ENCODE peak calls at places on chromosomes 13 and 19, in six cellular contexts. G is GM23338, A is GM23248, D is neural progenitor cell, I is OCI-LY7, F is HCT116. C is an unnamed sample.

GRCh38 chr13:88623150-88623549 is 952.0 kb downstream of the SLITRK5 start:
- DNase-seq in G (no peak), A (no peak), D (no peak), I (no peak), F (no peak), C (no peak)

GRCh38 chr19:57338798-57339378 is 12.2 kb upstream of the ZNF304 start:
- DNase-seq in G (no peak), A (peak; percentile 28), D (no peak), I (no peak), F (no peak), C (no peak)

GRCh38 chr19:31278555-31279435 is 70.4 kb downstream of the TSHZ3 start:
- DNase-seq in G (no peak), A (no peak), D (no peak), I (no peak), F (no peak), C (no peak)

GRCh38 chr13:76677047-76677446 is 209.2 kb downstream of the KCTD12 start:
- DNase-seq in G (no peak), A (peak; percentile 15), D (no peak), I (no peak), F (no peak), C (no peak)

GRCh38 chr19:53103141-53103902 is at the start of gene ZNF160:
- DNase-seq in G (peak; percentile 99), A (peak; percentile 98), D (peak; percentile 98), I (peak; percentile 96), F (peak; percentile 90), C (peak; percentile 99)

GRCh38 chr19:13850910-13851753 is 25.8 kb upstream of the NANOS3 start:
- DNase-seq in G (no peak), A (peak; percentile 96), D (no peak), I (no peak), F (peak; percentile 89), C (peak; percentile 99)

GRCh38 chr19:21848706-21849105 is 12.7 kb upstream of the ZNF43 start:
- DNase-seq in G (no peak), A (no peak), D (no peak), I (no peak), F (no peak), C (peak; percentile 59)

GRCh38 chr13:84870190-84870589 is 929.0 kb downstream of the SLITRK6 start:
- DNase-seq in G (peak; percentile 42), A (peak; percentile 6), D (no peak), I (peak; percentile 17), F (no peak), C (peak; percentile 60)

GRCh38 chr13:112670118-112670517 is 19.7 kb upstream of the ATP11A start:
- DNase-seq in G (peak; percentile 33), A (no peak), D (no peak), I (no peak), F (no peak), C (no peak)

GRCh38 chr19:56946164-56946563 is 105.6 kb upstream of the PEG3 start:
- DNase-seq in G (no peak), A (no peak), D (no peak), I (no peak), F (no peak), C (no peak)

GRCh38 chr13:31172001-31172400 is 10.3 kb upstream of the HSPH1 start:
- DNase-seq in G (no peak), A (peak; percentile 67), D (no peak), I (no peak), F (no peak), C (peak; percentile 65)

GRCh38 chr19:53809518-53810186 is 14.5 kb downstream of the NLRP12 start:
- DNase-seq in G (peak; percentile 82), A (no peak), D (peak; percentile 50), I (no peak), F (no peak), C (peak; percentile 17)

GRCh38 chr19:29687897-29688728 is 22.9 kb downstream of the PLEKHF1 start:
- DNase-seq in G (no peak), A (peak; percentile 75), D (no peak), I (no peak), F (no peak), C (peak; percentile 31)

GRCh38 chr13:77502104-77502720 is 33.3 kb upstream of the SCEL start:
- DNase-seq in G (no peak), A (no peak), D (no peak), I (peak; percentile 6), F (no peak), C (no peak)

GRCh38 chr13:76266566-76266965 is 619.6 kb downstream of the KCTD12 start:
- DNase-seq in G (no peak), A (no peak), D (no peak), I (no peak), F (no peak), C (no peak)

GRCh38 chr19:31826325-31826724 is 477.1 kb upstream of the TSHZ3 start:
- DNase-seq in G (no peak), A (no peak), D (no peak), I (no peak), F (no peak), C (no peak)

GRCh38 chr19:45746866-45747265 is 13.6 kb downstream of the MEIOSIN start:
- DNase-seq in G (no peak), A (no peak), D (no peak), I (no peak), F (no peak), C (no peak)

GRCh38 chr19:53983457-53984289 is 7.8 kb upstream of the CACNG6 start:
- DNase-seq in G (no peak), A (no peak), D (no peak), I (no peak), F (no peak), C (no peak)

GRCh38 chr19:3983936-3984583 is 1.2 kb downstream of the EEF2 start:
- DNase-seq in G (no peak), A (peak; percentile 88), D (no peak), I (peak; percentile 81), F (no peak), C (peak; percentile 17)

GRCh38 chr13:30334663-30335386 is 27.5 kb upstream of the KATNAL1 start:
- DNase-seq in G (peak; percentile 82), A (peak; percentile 18), D (peak; percentile 64), I (peak; percentile 60), F (peak; percentile 59), C (peak; percentile 44)

GRCh38 chr13:27043013-27043412 is 128.6 kb downstream of the USP12 start:
- DNase-seq in G (peak; percentile 27), A (peak; percentile 99), D (no peak), I (no peak), F (peak; percentile 83), C (peak; percentile 93)

GRCh38 chr19:52094526-52094925 is 1.0 kb downstream of the ZNF841 start:
- DNase-seq in G (no peak), A (peak; percentile 38), D (peak; percentile 1), I (no peak), F (no peak), C (no peak)

GRCh38 chr13:91162180-91162579 is 185.3 kb upstream of the MIR17HG start:
- DNase-seq in G (peak; percentile 59), A (no peak), D (peak; percentile 21), I (peak; percentile 67), F (no peak), C (no peak)

GRCh38 chr13:67299072-67299635 is 69.0 kb upstream of the PCDH9 start:
- DNase-seq in G (no peak), A (peak; percentile 65), D (no peak), I (no peak), F (no peak), C (peak; percentile 73)

GRCh38 chr13:34064456-34065205 is 246.7 kb downstream of the RFC3 start:
- DNase-seq in G (no peak), A (no peak), D (peak; percentile 39), I (no peak), F (no peak), C (peak; percentile 22)

GRCh38 chr19:51735759-51736449 is 12.1 kb upstream of the HAS1 start:
- DNase-seq in G (no peak), A (peak; percentile 66), D (no peak), I (no peak), F (no peak), C (no peak)

GRCh38 chr13:30739646-30740642 is 4.6 kb downstream of the ALOX5AP start:
- DNase-seq in G (no peak), A (peak; percentile 86), D (peak; percentile 35), I (peak; percentile 5), F (peak; percentile 52), C (peak; percentile 94)

GRCh38 chr19:18366027-18366435 is 19.9 kb upstream of the GDF15 start:
- DNase-seq in G (no peak), A (peak; percentile 24), D (no peak), I (no peak), F (no peak), C (no peak)

GRCh38 chr13:91369432-91369831 is 21.9 kb downstream of the MIR17HG start:
- DNase-seq in G (no peak), A (peak; percentile 22), D (no peak), I (no peak), F (no peak), C (peak; percentile 7)

GRCh38 chr13:75704194-75704941 is 68.2 kb downstream of the LMO7 start:
- DNase-seq in G (no peak), A (peak; percentile 50), D (no peak), I (no peak), F (no peak), C (peak; percentile 40)

GRCh38 chr19:47429140-47429793 is 9.9 kb upstream of the MEIS3 start:
- DNase-seq in G (peak; percentile 75), A (no peak), D (no peak), I (no peak), F (no peak), C (no peak)

GRCh38 chr13:35475131-35475959 is 1.1 kb downstream of the MAB21L1 start:
- DNase-seq in G (peak; percentile 75), A (peak; percentile 81), D (peak; percentile 66), I (no peak), F (no peak), C (no peak)

GRCh38 chr19:17873661-17874422 is 2.1 kb downstream of the SLC5A5 start:
- DNase-seq in G (peak; percentile 94), A (peak; percentile 69), D (peak; percentile 94), I (peak; percentile 78), F (peak; percentile 48), C (peak; percentile 60)

GRCh38 chr13:46593403-46593802 is 40.4 kb downstream of the LRCH1 start:
- DNase-seq in G (no peak), A (no peak), D (no peak), I (peak; percentile 62), F (no peak), C (no peak)

GRCh38 chr13:114046447-114046846 is 72.6 kb upstream of the C13orf46 start:
- DNase-seq in G (no peak), A (no peak), D (no peak), I (no peak), F (no peak), C (no peak)
- TF ChIP-seq EZH2phosphoT487 in G (no peak), A (no peak), D (no peak), I (no peak), F (no peak), C (no peak)

GRCh38 chr13:23160241-23161175 is 20.3 kb upstream of the SGCG start:
- DNase-seq in G (peak; percentile 63), A (peak; percentile 67), D (peak; percentile 53), I (no peak), F (no peak), C (peak; percentile 12)
- TF ChIP-seq EZH2phosphoT487 in G (no peak), A (no peak), D (no peak), I (no peak), F (no peak), C (no peak)

GRCh38 chr13:86633346-86633745 is 834.1 kb upstream of the SLITRK6 start:
- DNase-seq in G (no peak), A (no peak), D (no peak), I (no peak), F (no peak), C (no peak)
- TF ChIP-seq EZH2phosphoT487 in G (no peak), A (no peak), D (no peak), I (no peak), F (no peak), C (no peak)

GRCh38 chr13:59750860-59751259 is 412.9 kb downstream of the DIAPH3 start:
- DNase-seq in G (peak; percentile 95), A (peak; percentile 68), D (peak; percentile 90), I (no peak), F (no peak), C (no peak)
- TF ChIP-seq EZH2phosphoT487 in G (no peak), A (no peak), D (no peak), I (no peak), F (no peak), C (no peak)

GRCh38 chr13:109275848-109276247 is 510.5 kb downstream of the IRS2 start:
- DNase-seq in G (peak; percentile 51), A (peak; percentile 33), D (peak; percentile 60), I (peak; percentile 5), F (no peak), C (no peak)
- TF ChIP-seq EZH2phosphoT487 in G (no peak), A (no peak), D (no peak), I (no peak), F (no peak), C (no peak)